ENCODE peak calls at places on chromosomes 2 and 18, in seven cellular contexts. D is tibial nerve, B is small intestine, M is adrenal gland, L is IMR-90, X is heart left ventricle, Q is neural progenitor cell. W is an unnamed sample. For H3K36me3, the result is how much of the 10 kb centered on the place peaks cover.

GRCh38 chr2:234075947-234076346 is 25.4 kb downstream of the SPP2 start:
- DNase-seq in X (no peak), B (no peak), Q (no peak), M (no peak), D (no peak), L (no peak), W (no peak)

GRCh38 chr18:39752351-39752750 is 2186.8 kb upstream of the CELF4 start:
- DNase-seq in X (no peak), B (no peak), L (no peak), M (no peak), Q (peak), D (no peak), W (no peak)

GRCh38 chr2:154603682-154604081 is 94.8 kb upstream of the KCNJ3 start:
- DNase-seq in D (no peak), B (no peak), L (no peak), X (no peak), Q (no peak), M (no peak), W (no peak)

GRCh38 chr2:218229239-218229638 is 12.2 kb downstream of the ARPC2 start:
- DNase-seq in B (peak), M (no peak), X (no peak), D (no peak), Q (no peak), L (peak), W (no peak)

GRCh38 chr18:58176915-58177717 is 133.1 kb downstream of the NEDD4L start:
- DNase-seq in Q (peak), X (no peak), M (no peak), B (peak), D (peak), L (peak), W (no peak)

GRCh38 chr2:234960091-234961088 is 8.6 kb downstream of the SH3BP4 start:
- DNase-seq in M (no peak), Q (peak), X (no peak), L (no peak), B (no peak), D (no peak), W (no peak)

GRCh38 chr2:61562615-61563014 is 24.5 kb upstream of the XPO1 start:
- DNase-seq in M (no peak), X (no peak), L (no peak), Q (no peak), D (no peak), B (no peak), W (no peak)

GRCh38 chr2:68420254-68420910 is 46.7 kb downstream of the FBXO48 start:
- DNase-seq in M (no peak), D (no peak), L (peak), Q (no peak), B (no peak), X (no peak), W (no peak)

GRCh38 chr18:23958036-23958435 is 56.5 kb upstream of the TTC39C start:
- DNase-seq in D (peak), X (peak), Q (no peak), L (no peak), M (peak), B (no peak), W (no peak)

GRCh38 chr2:147182260-147182659 is 662.6 kb upstream of the ACVR2A start:
- DNase-seq in M (no peak), Q (no peak), L (no peak), D (no peak), X (no peak), B (peak), W (no peak)

GRCh38 chr2:219309278-219309677 is at the start of gene PTPRN:
- DNase-seq in B (no peak), D (no peak), M (no peak), X (no peak), Q (peak), L (peak), W (no peak)

GRCh38 chr2:82084679-82085392 is 1780.3 kb upstream of the LRRTM1 start:
- DNase-seq in D (no peak), Q (no peak), X (no peak), B (no peak), L (no peak), M (no peak), W (no peak)

GRCh38 chr2:130834923-130835765 is 1.6 kb upstream of the ARHGEF4 start:
- DNase-seq in B (no peak), M (no peak), X (peak), Q (peak), D (no peak), L (no peak), W (peak)

GRCh38 chr2:190896477-190896876 is 15.9 kb downstream of the GLS start:
- DNase-seq in L (no peak), Q (no peak), M (no peak), B (no peak), X (no peak), D (no peak), W (no peak)
- H3K36me3 ChIP-seq in L (under half), Q (under half), M (under half), B (under half), X (half or more), D (under half), W (half or more)

GRCh38 chr2:96347395-96347794 is 11.8 kb downstream of the NCAPH start:
- DNase-seq in Q (no peak), B (no peak), L (no peak), X (no peak), D (no peak), M (no peak), W (no peak)

GRCh38 chr2:96353606-96354095 is 18.1 kb downstream of the NCAPH start:
- DNase-seq in M (no peak), X (no peak), L (no peak), D (no peak), B (no peak), Q (no peak), W (no peak)

GRCh38 chr2:96356889-96357288 is 21.3 kb downstream of the NCAPH start:
- DNase-seq in B (no peak), L (no peak), X (no peak), Q (no peak), M (peak), D (no peak), W (no peak)

GRCh38 chr2:96354492-96354891 is 18.9 kb downstream of the NCAPH start:
- DNase-seq in Q (no peak), M (no peak), B (no peak), X (no peak), L (no peak), D (no peak), W (no peak)

GRCh38 chr2:96353032-96353561 is 17.5 kb downstream of the NCAPH start:
- DNase-seq in X (peak), D (no peak), M (peak), B (no peak), Q (no peak), L (no peak), W (no peak)
- H3K27ac ChIP-seq in X (peak), D (no peak), M (peak), B (no peak), Q (no peak), L (no peak), W (peak)

GRCh38 chr2:229795058-229795457 is 80.7 kb upstream of the DNER start:
- DNase-seq in B (no peak), L (no peak), X (no peak), Q (no peak), D (no peak), M (no peak), W (no peak)

GRCh38 chr2:229798446-229799147 is 84.2 kb upstream of the DNER start:
- DNase-seq in X (no peak), L (peak), B (no peak), Q (no peak), D (no peak), M (peak), W (no peak)

DNA sequence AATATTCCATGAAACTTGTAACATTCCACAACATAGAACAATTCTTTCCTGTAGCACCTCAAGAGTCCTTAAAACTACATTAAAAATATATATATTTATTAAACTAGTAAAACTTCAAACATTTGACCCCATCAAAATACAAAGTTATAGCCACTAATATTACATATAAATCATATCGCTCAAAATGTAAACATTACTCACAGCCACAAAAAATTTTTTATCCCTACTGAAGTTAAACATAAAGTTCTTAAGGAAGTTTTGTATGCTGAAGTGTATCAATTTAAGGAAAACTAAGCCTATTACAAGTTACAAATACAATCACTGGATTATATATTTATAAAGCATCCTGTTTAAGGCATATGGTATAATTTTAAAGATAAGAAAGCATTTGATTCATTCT is 80.3 kb upstream of the DNER start:
- DNase-seq in X (no peak), L (no peak), Q (no peak), D (no peak), M (no peak), B (no peak), W (no peak)
- H3K36me3 ChIP-seq in X (half or more), L (under half), Q (under half), D (under half), M (under half), B (under half), W (half or more)

DNA sequence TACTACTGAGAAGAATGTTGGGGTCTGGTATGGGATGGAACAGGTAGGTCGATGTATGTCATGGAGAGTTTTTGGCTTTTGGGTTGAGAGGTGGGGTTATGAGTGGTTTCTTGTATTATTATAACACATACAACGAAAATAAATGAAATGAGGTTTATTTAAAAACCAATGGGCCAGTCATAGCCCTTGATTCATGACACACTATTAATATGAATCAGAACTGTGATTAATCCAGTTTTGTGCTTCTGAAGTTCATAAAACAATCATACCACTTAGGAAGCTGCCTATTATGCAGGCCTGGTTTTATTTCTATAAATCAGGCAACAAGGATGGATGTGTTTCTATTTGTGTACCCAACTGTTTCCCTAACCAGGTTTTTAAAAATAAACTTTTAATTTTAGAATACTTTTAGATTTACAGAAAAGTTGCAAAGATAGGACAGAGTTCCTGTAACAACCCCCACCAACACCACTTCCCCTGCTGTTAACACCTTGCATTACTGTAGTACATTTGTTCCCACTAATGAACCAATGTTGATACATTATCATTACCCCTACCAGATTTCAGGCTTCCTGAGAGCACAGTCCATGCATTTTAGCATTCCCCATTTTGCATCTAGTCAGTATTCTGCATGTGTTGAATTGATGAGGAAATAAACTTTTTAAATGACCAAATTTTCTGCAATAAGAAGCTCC is 37.5 kb upstream of the NCOA1 start:
- DNase-seq in Q (no peak), D (no peak), M (no peak), B (no peak), X (no peak), L (no peak), W (no peak)
- H3K27ac ChIP-seq in Q (no peak), D (no peak), M (no peak), B (no peak), X (no peak), L (no peak), W (peak)

GRCh38 chr2:15609341-15610042 is 17.8 kb downstream of the DDX1 start:
- DNase-seq in X (no peak), D (no peak), M (no peak), B (no peak), L (no peak), Q (no peak), W (no peak)

GRCh38 chr2:15607709-15608391 is 16.2 kb downstream of the DDX1 start:
- DNase-seq in Q (no peak), B (no peak), L (no peak), X (no peak), M (no peak), D (no peak), W (no peak)

GRCh38 chr2:15606481-15607441 is 15.1 kb downstream of the DDX1 start:
- DNase-seq in Q (no peak), L (no peak), X (no peak), B (no peak), D (no peak), M (no peak), W (no peak)

GRCh38 chr2:15610430-15610952 is 18.8 kb downstream of the DDX1 start:
- DNase-seq in D (no peak), B (no peak), X (no peak), L (no peak), Q (no peak), M (no peak), W (no peak)

GRCh38 chr2:15608392-15608761 is 16.7 kb downstream of the DDX1 start:
- DNase-seq in D (no peak), B (no peak), L (no peak), X (no peak), M (no peak), Q (no peak), W (no peak)
- H3K36me3 ChIP-seq in D (under half), B (under half), L (under half), X (half or more), M (under half), Q (under half), W (half or more)

GRCh38 chr2:126656311-126657145 is 570 bp downstream of the GYPC start:
- DNase-seq in L (peak), Q (peak), X (peak), D (peak), M (peak), B (peak), W (peak)
- H3K27ac ChIP-seq in L (peak), Q (no peak), X (peak), D (peak), M (peak), B (peak), W (peak)